ENCODE peak calls at places on chromosomes 5 and 9, in four cellular contexts. N is EL, G is BJ, L is fibroblast of gingiva. A is an unnamed sample.
A peak's percentile ranks its signal among the peaks of the same experiment; 100 is the strongest.

GRCh38 chr9:22103650-22104575 is 94.8 kb upstream of the CDKN2B start:
- DNase-seq in N (peak; percentile 86), L (peak; percentile 58), G (no peak), A (no peak)

GRCh38 chr5:612498-613424 is 621 bp downstream of the CEP72 start:
- DNase-seq in N (peak; percentile 47), G (no peak), L (no peak), A (peak; percentile 23)

GRCh38 chr5:9284781-9285307 is 261.0 kb downstream of the SEMA5A start:
- DNase-seq in N (peak; percentile 45), G (peak; percentile 66), L (peak; percentile 91), A (no peak)

GRCh38 chr5:179343021-179343781 is 2.1 kb downstream of the ADAMTS2 start:
- DNase-seq in N (peak; percentile 23), G (no peak), L (peak; percentile 31), A (no peak)

GRCh38 chr9:134689320-134690181 is 47.9 kb downstream of the COL5A1 start:
- DNase-seq in G (no peak), L (peak; percentile 62), N (peak; percentile 66), A (peak; percentile 47)

GRCh38 chr5:107930092-107930491 is 259.4 kb upstream of the EFNA5 start:
- DNase-seq in L (no peak), N (no peak), G (no peak), A (no peak)

GRCh38 chr5:138466900-138467710 is 1.8 kb downstream of the EGR1 start:
- DNase-seq in L (peak; percentile 80), G (no peak), N (peak; percentile 52), A (no peak)

GRCh38 chr5:154860123-154860522 is 1.7 kb downstream of the CNOT8 start:
- DNase-seq in L (peak; percentile 72), N (peak; percentile 82), G (no peak), A (peak; percentile 72)

GRCh38 chr5:3734621-3735020 is 139.0 kb downstream of the IRX1 start:
- DNase-seq in G (no peak), L (no peak), N (no peak), A (no peak)

GRCh38 chr9:128160603-128160987 is 530 bp downstream of the BBLN start:
- DNase-seq in N (peak; percentile 38), G (no peak), L (no peak), A (no peak)

GRCh38 chr5:38078161-38078560 is 180.2 kb upstream of the EGFLAM start:
- DNase-seq in G (no peak), L (no peak), N (peak; percentile 42), A (peak; percentile 39)

GRCh38 chr9:99720455-99721050 is 101.1 kb upstream of the NR4A3 start:
- DNase-seq in G (no peak), L (peak; percentile 53), N (peak; percentile 23), A (no peak)

GRCh38 chr5:31853398-31854135 is 214.6 kb downstream of the PDZD2 start:
- DNase-seq in L (no peak), N (no peak), G (no peak), A (peak; percentile 8)

GRCh38 chr5:172048539-172049101 is 42.2 kb upstream of the FBXW11 start:
- DNase-seq in G (no peak), N (peak; percentile 60), L (no peak), A (no peak)

GRCh38 chr9:71638627-71639026 is 129.7 kb downstream of the CEMIP2 start:
- DNase-seq in L (no peak), G (no peak), N (no peak), A (no peak)

GRCh38 chr9:37501957-37502596 is 16.3 kb downstream of the POLR1E start:
- DNase-seq in N (no peak), G (no peak), L (no peak), A (no peak)

GRCh38 chr9:132755096-132755495 is 84.8 kb downstream of the GTF3C4 start:
- DNase-seq in N (no peak), L (no peak), G (no peak), A (no peak)

GRCh38 chr5:153749941-153750340 is 259.5 kb downstream of the GRIA1 start:
- DNase-seq in G (no peak), L (no peak), N (peak; percentile 7), A (no peak)

GRCh38 chr5:94094793-94095441 is 353.5 kb upstream of the POU5F2 start:
- DNase-seq in N (peak; percentile 18), G (no peak), L (no peak), A (peak; percentile 16)

GRCh38 chr9:34010979-34011378 is 37.7 kb downstream of the UBAP2 start:
- DNase-seq in L (no peak), G (no peak), N (peak; percentile 17), A (no peak)

GRCh38 chr9:104025109-104025508 is 69.0 kb upstream of the SMC2 start:
- DNase-seq in N (no peak), G (no peak), L (no peak), A (peak; percentile 3)

GRCh38 chr5:137488516-137488915 is 10.6 kb downstream of the SPOCK1 start:
- DNase-seq in N (no peak), L (no peak), G (no peak), A (peak; percentile 40)

GRCh38 chr5:125559296-125559695 is 812.9 kb upstream of the ZNF608 start:
- DNase-seq in L (peak; percentile 19), G (peak; percentile 42), N (peak; percentile 90), A (peak; percentile 94)

GRCh38 chr5:165227515-165227914 is 1722.1 kb downstream of the MAT2B start:
- DNase-seq in G (no peak), N (no peak), L (no peak), A (no peak)

GRCh38 chr9:96383165-96383939 is at the start of gene SLC35D2:
- DNase-seq in L (peak; percentile 60), G (no peak), N (peak; percentile 76), A (peak; percentile 82)

GRCh38 chr5:54732108-54732507 is 214.5 kb downstream of the SNX18 start:
- DNase-seq in L (no peak), N (no peak), G (no peak), A (no peak)

A was measured in kidney tubule cell.